ENCODE peak calls at places on chromosomes 11 and 22, in five cellular contexts. Q is A549, X is fibroblast of pulmonary artery, E is GM06990, A is LNCaP clone FGC. B is an unnamed sample.

GRCh38 chr11:116072776-116073175 is 568.6 kb upstream of the CADM1 start:
- DNase-seq in A (no peak), X (no peak), Q (no peak), E (no peak), B (peak)

GRCh38 chr11:36741515-36741914 is 143.5 kb upstream of the RAG2 start:
- DNase-seq in E (no peak), A (no peak), X (no peak), Q (no peak), B (no peak)

GRCh38 chr22:30481711-30482110 is 9.9 kb upstream of the SEC14L3 start:
- DNase-seq in X (peak), Q (no peak), E (no peak), A (no peak), B (no peak)

GRCh38 chr22:20606041-20606783 is 98.8 kb downstream of the MED15 start:
- DNase-seq in Q (peak), E (peak), X (peak), A (peak), B (peak)

GRCh38 chr22:44165286-44165874 is 15.3 kb upstream of the PARVG start:
- DNase-seq in A (no peak), E (no peak), Q (no peak), X (no peak), B (no peak)

GRCh38 chr11:78069465-78069864 is 5.8 kb downstream of the THRSP start:
- DNase-seq in X (peak), A (peak), E (no peak), Q (no peak), B (no peak)

GRCh38 chr11:64339754-64340408 is at the start of gene CCDC88B:
- DNase-seq in A (no peak), E (peak), Q (no peak), X (no peak), B (peak)

GRCh38 chr11:111334495-111335123 is 36.3 kb downstream of the POU2AF3 start:
- DNase-seq in X (no peak), Q (peak), E (no peak), A (peak), B (no peak)

GRCh38 chr22:33747576-33748180 is 172.6 kb downstream of the LARGE1 start:
- DNase-seq in X (no peak), Q (peak), A (no peak), E (no peak), B (no peak)

GRCh38 chr11:11432621-11433319 is 79.7 kb upstream of the CSNK2A3 start:
- DNase-seq in A (no peak), Q (no peak), E (no peak), X (no peak), B (no peak)

GRCh38 chr11:131749100-131749499 is 378.7 kb downstream of the NTM start:
- DNase-seq in E (no peak), Q (no peak), A (no peak), X (peak), B (no peak)

GRCh38 chr11:3723014-3723708 is 52.0 kb upstream of the CHRNA10 start:
- DNase-seq in A (no peak), E (no peak), Q (peak), X (peak), B (no peak)

GRCh38 chr11:11476499-11476898 is 123.4 kb upstream of the CSNK2A3 start:
- DNase-seq in X (no peak), E (no peak), A (no peak), Q (no peak), B (no peak)

GRCh38 chr22:27416553-27417427 is 384.8 kb downstream of the MN1 start:
- DNase-seq in X (peak), Q (peak), E (no peak), A (no peak), B (no peak)

GRCh38 chr11:76640540-76640939 is 30.0 kb downstream of the LRRC32 start:
- DNase-seq in Q (no peak), A (no peak), E (no peak), X (no peak), B (peak)

GRCh38 chr11:126501641-126502040 is 146.2 kb downstream of the ST3GAL4 start:
- DNase-seq in E (no peak), X (no peak), Q (no peak), A (no peak), B (no peak)

GRCh38 chr11:2778630-2779498 is 79.1 kb upstream of the KCNQ1OT1 start:
- DNase-seq in X (peak), E (peak), A (peak), Q (peak), B (no peak)

GRCh38 chr11:134349109-134349801 is 17.5 kb downstream of the GLB1L2 start:
- DNase-seq in X (no peak), E (no peak), Q (no peak), A (no peak), B (no peak)

GRCh38 chr11:106121570-106122320 is 44.3 kb downstream of the AASDHPPT start:
- DNase-seq in A (peak), Q (peak), X (no peak), E (no peak), B (no peak)

GRCh38 chr11:130511765-130512164 is 63.3 kb downstream of the ADAMTS15 start:
- DNase-seq in X (no peak), A (no peak), Q (no peak), E (no peak), B (no peak)

GRCh38 chr22:46779651-46780050 is 17.2 kb downstream of the TBC1D22A start:
- DNase-seq in X (no peak), Q (no peak), E (no peak), A (no peak), B (no peak)

GRCh38 chr11:35398881-35399280 is 20.5 kb downstream of the SLC1A2 start:
- DNase-seq in X (no peak), Q (no peak), E (no peak), A (no peak), B (no peak)

GRCh38 chr22:30889268-30889995 is 79.1 kb downstream of the MORC2 start:
- DNase-seq in A (no peak), Q (no peak), X (no peak), E (no peak), B (no peak)

GRCh38 chr11:119029069-119029339 is 1.7 kb downstream of the SLC37A4 start:
- DNase-seq in Q (no peak), E (no peak), X (no peak), A (no peak), B (no peak)

GRCh38 chr11:111918390-111919256 is at the start of gene C11orf52:
- DNase-seq in Q (no peak), E (no peak), X (peak), A (peak), B (no peak)

GRCh38 chr11:1049911-1050580 is 13.5 kb upstream of the MUC6 start:
- DNase-seq in E (peak), A (no peak), Q (no peak), X (no peak), B (no peak)

GRCh38 chr22:46376908-46377565 is 41.5 kb downstream of the TRMU start:
- DNase-seq in A (no peak), E (no peak), X (no peak), Q (no peak), B (no peak)

GRCh38 chr11:70383664-70384395 is 14.5 kb upstream of the CTTN start:
- DNase-seq in A (no peak), X (no peak), Q (no peak), E (no peak), B (no peak)

GRCh38 chr22:46178755-46179505 is 28.6 kb downstream of the PPARA start:
- DNase-seq in A (peak), X (no peak), Q (peak), E (no peak), B (no peak)

GRCh38 chr11:10518123-10518522 is 22.9 kb downstream of the RNF141 start:
- DNase-seq in X (no peak), E (no peak), A (no peak), Q (no peak), B (no peak)

GRCh38 chr11:103109818-103110388 is 677 bp downstream of the DYNC2H1 start:
- DNase-seq in X (no peak), Q (peak), E (no peak), A (no peak), B (peak)

GRCh38 chr11:84817998-84818397 is 809.1 kb downstream of the DLG2 start:
- DNase-seq in A (no peak), E (no peak), Q (peak), X (peak), B (no peak)

GRCh38 chr11:128616158-128616557 is 28.8 kb upstream of the ETS1 start:
- DNase-seq in Q (no peak), E (no peak), X (no peak), A (no peak), B (no peak)

GRCh38 chr22:31637938-31638618 is 23.9 kb downstream of the PISD start:
- DNase-seq in X (peak), E (peak), A (no peak), Q (no peak), B (no peak)

GRCh38 chr22:35317680-35318290 is 18.1 kb downstream of the TOM1 start:
- DNase-seq in E (no peak), Q (no peak), A (no peak), X (no peak), B (no peak)

GRCh38 chr11:69662806-69663205 is 12.3 kb downstream of the LTO1 start:
- DNase-seq in A (no peak), X (no peak), E (no peak), Q (no peak), B (no peak)

GRCh38 chr11:1744137-1744878 is 6.1 kb downstream of the IFITM10 start:
- DNase-seq in E (no peak), A (no peak), X (no peak), Q (no peak), B (no peak)

GRCh38 chr11:64520013-64520412 is 71.0 kb upstream of the SLC22A12 start:
- DNase-seq in Q (no peak), A (no peak), E (no peak), X (no peak), B (no peak)

DNA sequence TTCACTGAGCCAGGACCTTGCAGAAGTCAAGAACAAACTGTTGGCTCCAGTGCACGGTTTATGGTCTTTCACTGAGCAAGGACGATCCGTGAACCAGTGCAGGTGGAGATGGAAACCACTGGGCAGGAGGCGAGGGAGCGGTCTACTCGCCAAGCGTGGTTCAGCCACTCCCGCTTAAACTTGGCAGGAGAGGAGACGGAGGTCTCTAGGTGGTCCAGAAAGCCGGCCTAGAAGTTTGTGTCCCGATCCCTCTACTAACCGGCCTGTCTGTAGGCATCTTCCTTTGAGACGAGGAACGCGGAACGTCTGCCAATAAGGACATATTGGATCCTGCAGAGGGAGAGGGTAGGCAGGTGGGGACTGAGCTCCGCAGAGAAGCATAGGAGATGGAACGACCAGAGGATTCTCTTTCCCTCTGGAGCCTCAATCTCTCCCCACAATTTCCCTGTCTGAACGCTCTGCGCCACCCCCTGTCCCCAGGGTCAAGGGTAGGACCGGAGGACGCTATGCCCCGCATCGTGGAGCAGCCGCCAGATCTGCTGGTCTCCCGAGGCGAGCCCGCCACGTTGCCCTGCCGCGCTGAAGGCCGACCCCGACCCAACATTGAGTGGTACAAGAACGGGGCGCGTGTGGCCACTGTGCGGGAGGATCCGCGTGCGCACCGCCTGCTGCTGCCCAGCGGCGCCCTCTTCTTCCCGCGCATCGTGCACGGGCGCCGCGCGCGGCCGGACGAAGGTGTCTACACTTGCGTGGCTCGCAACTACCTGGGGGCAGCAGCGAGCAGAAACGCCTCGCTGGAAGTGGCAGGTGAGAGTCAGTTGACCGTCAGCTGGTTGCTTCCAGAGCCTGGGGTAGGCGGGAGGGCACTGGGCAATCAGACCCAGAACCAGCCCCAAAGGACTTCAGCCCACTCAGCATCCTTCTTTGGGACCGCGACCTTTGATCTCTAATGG is 3.4 kb downstream of the ROBO3 start:
- DNase-seq in E (no peak), Q (no peak), A (no peak), X (no peak), B (no peak)
- TF ChIP-seq CTCF in E (no peak), Q (no peak), A (peak), X (no peak), B (no peak)

DNA sequence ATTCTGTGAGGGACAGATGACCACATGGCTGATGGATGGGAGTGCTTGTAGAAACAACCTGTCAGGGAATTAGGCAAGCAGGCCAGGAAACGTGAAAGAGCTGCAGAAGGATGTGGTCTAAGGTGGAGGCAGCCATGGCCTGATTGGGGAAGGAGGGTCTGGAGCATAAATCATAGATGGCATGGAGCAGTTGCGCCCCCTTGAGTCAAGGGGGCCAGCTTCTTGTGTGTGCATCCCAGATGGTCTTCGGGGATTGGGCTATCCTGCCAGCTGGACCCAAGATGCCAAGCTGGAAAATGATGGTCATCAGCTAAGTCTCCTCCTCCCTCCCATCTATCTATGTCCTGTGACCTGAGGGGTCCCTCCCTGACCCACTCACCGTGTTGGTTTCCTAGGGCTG is 119.4 kb upstream of the CLPB start:
- DNase-seq in X (peak), A (no peak), Q (peak), E (no peak), B (peak)
- TF ChIP-seq CTCF in X (peak), A (peak), Q (no peak), E (peak), B (peak)

GRCh38 chr22:41518048-41518347 is 26.3 kb downstream of the POLR3H start:
- DNase-seq in A (no peak), E (no peak), X (no peak), Q (no peak), B (no peak)
- TF ChIP-seq CTCF in A (no peak), E (no peak), X (no peak), Q (no peak), B (no peak)

GRCh38 chr11:124891390-124891861 is 6.2 kb downstream of the ROBO4 start:
- DNase-seq in A (no peak), X (no peak), Q (no peak), E (no peak), B (no peak)
- TF ChIP-seq CTCF in A (no peak), X (no peak), Q (no peak), E (no peak), B (no peak)

GRCh38 chr11:117197006-117197405 is 2.2 kb upstream of the TAGLN start:
- DNase-seq in E (no peak), X (no peak), Q (no peak), A (no peak), B (no peak)

GRCh38 chr11:117198613-117199012 is 557 bp upstream of the TAGLN start:
- DNase-seq in A (no peak), E (no peak), X (no peak), Q (no peak), B (no peak)

GRCh38 chr11:117199061-117199915 is at the start of gene TAGLN:
- DNase-seq in E (no peak), X (peak), Q (peak), A (no peak), B (no peak)

GRCh38 chr11:117195761-117196160 is 3.4 kb upstream of the TAGLN start:
- DNase-seq in X (no peak), E (no peak), A (no peak), Q (no peak), B (no peak)

GRCh38 chr11:117197516-117198456 is 1.4 kb upstream of the TAGLN start:
- DNase-seq in Q (peak), A (no peak), E (no peak), X (peak), B (no peak)
- TF ChIP-seq CTCF in Q (peak), A (peak), E (peak), X (peak), B (peak)

GRCh38 chr22:50342651-50343540 is at the start of gene PPP6R2:
- DNase-seq in A (peak), Q (peak), X (peak), E (peak), B (peak)
- TF ChIP-seq CTCF in A (no peak), Q (peak), X (no peak), E (no peak), B (peak)

GRCh38 chr11:19953909-19954308 is 206.4 kb downstream of the DBX1 start:
- DNase-seq in A (no peak), X (peak), Q (peak), E (no peak), B (no peak)
- TF ChIP-seq CTCF in A (peak), X (peak), Q (peak), E (no peak), B (no peak)

GRCh38 chr11:61390161-61390560 is 2.2 kb upstream of the TMEM216 start:
- DNase-seq in A (no peak), E (no peak), X (no peak), Q (no peak), B (no peak)

GRCh38 chr11:61392991-61393595 is 706 bp downstream of the TMEM216 start:
- DNase-seq in X (peak), E (no peak), A (no peak), Q (peak), B (peak)
- TF ChIP-seq CTCF in X (peak), E (peak), A (no peak), Q (peak), B (peak)

DNA sequence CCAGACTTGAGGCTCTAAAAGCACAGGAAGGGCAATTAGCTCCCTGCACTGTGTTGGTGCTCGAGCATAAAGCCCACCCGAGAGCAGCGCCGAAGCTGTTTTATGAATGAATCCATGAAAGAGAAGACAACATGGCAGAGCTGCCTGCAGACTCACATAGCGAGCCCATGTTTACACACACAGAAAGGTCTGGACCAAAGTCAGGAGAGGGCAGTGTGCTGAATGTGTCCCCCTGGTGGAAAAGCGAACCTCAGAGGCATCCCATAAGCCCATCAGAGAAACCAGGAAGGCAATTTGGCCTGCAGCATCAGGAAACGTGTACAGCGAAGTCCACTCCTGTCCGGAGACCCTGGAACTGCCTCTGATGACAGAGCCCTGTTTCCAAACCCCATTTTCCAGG is 37.1 kb downstream of the CHRDL2 start:
- DNase-seq in Q (no peak), A (no peak), X (no peak), E (no peak), B (no peak)
- TF ChIP-seq CTCF in Q (peak), A (peak), X (peak), E (no peak), B (no peak)

DNA sequence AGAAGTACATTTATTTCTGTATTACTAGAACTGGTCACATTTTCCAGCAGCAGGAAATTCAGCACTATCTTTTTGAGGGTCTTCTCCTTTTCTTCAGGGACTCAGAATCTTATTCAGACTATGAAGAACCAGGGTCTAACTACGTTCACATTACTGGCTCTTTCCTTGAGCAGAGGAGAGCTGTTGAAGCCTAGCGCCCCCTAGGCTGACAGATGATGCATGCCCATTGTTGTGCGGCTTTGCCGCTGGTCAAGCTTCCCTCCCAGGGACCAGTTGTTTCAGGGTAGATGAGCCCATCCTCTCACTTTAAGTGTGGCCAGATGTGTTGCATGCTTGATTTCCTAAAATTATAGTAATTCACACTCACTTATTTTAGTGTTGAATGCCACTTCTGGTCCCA is 168.2 kb upstream of the PDGFD start:
- DNase-seq in A (no peak), X (no peak), Q (peak), E (no peak), B (peak)
- TF ChIP-seq CTCF in A (peak), X (peak), Q (no peak), E (peak), B (no peak)

B was measured in activated CD8-positive, alpha-beta T cell treated with anti-CD3 and anti-CD28 coated beads for 36 hours.